ENCODE peak calls at places on chromosomes 7 and 10, in nine cellular contexts. One of them, this sample, is unnamed.

GRCh38 chr10:111204880-111205279 is 128.1 kb downstream of the ADRA2A start:
- DNase-seq in IMR-90: no peak
- DNase-seq in heart right ventricle: no peak
- DNase-seq in psoas muscle: no peak
- DNase-seq in pancreas: no peak
- DNase-seq in transverse colon: no peak
- DNase-seq in hepatocyte: no peak
- DNase-seq in esophagus squamous epithelium: no peak
- DNase-seq in Peyer's patch: no peak
- DNase-seq in this sample: no peak

GRCh38 chr7:128879939-128880746 is 17.5 kb downstream of the ATP6V1F start:
- DNase-seq in IMR-90: peak; percentile 58
- DNase-seq in heart right ventricle: peak; percentile 54
- DNase-seq in psoas muscle: peak; percentile 64
- DNase-seq in pancreas: peak; percentile 90
- DNase-seq in transverse colon: peak; percentile 71
- DNase-seq in hepatocyte: peak; percentile 82
- DNase-seq in esophagus squamous epithelium: no peak
- DNase-seq in Peyer's patch: no peak
- DNase-seq in this sample: no peak

GRCh38 chr7:100963386-100963785 is 6.0 kb upstream of the MUC12 start:
- DNase-seq in IMR-90: no peak
- DNase-seq in heart right ventricle: no peak
- DNase-seq in psoas muscle: no peak
- DNase-seq in pancreas: no peak
- DNase-seq in transverse colon: no peak
- DNase-seq in hepatocyte: no peak
- DNase-seq in esophagus squamous epithelium: no peak
- DNase-seq in Peyer's patch: no peak
- DNase-seq in this sample: no peak

GRCh38 chr10:117071293-117072050 is 66.5 kb upstream of the SHTN1 start:
- DNase-seq in IMR-90: no peak
- DNase-seq in heart right ventricle: no peak
- DNase-seq in psoas muscle: no peak
- DNase-seq in pancreas: no peak
- DNase-seq in transverse colon: no peak
- DNase-seq in hepatocyte: no peak
- DNase-seq in esophagus squamous epithelium: no peak
- DNase-seq in Peyer's patch: no peak
- DNase-seq in this sample: no peak

GRCh38 chr7:45917064-45917463 is 4.0 kb downstream of the IGFBP3 start:
- DNase-seq in IMR-90: no peak
- DNase-seq in heart right ventricle: no peak
- DNase-seq in psoas muscle: no peak
- DNase-seq in pancreas: no peak
- DNase-seq in transverse colon: no peak
- DNase-seq in hepatocyte: no peak
- DNase-seq in esophagus squamous epithelium: no peak
- DNase-seq in Peyer's patch: no peak
- DNase-seq in this sample: no peak

GRCh38 chr7:107051376-107051775 is 6.9 kb downstream of the PRKAR2B start:
- DNase-seq in IMR-90: no peak
- DNase-seq in heart right ventricle: no peak
- DNase-seq in psoas muscle: no peak
- DNase-seq in pancreas: no peak
- DNase-seq in transverse colon: no peak
- DNase-seq in hepatocyte: no peak
- DNase-seq in esophagus squamous epithelium: no peak
- DNase-seq in Peyer's patch: no peak
- DNase-seq in this sample: no peak

GRCh38 chr10:88934900-88935672 is 17.5 kb downstream of the ACTA2 start:
- DNase-seq in IMR-90: peak; percentile 82
- DNase-seq in heart right ventricle: peak; percentile 79
- DNase-seq in psoas muscle: peak; percentile 63
- DNase-seq in pancreas: peak; percentile 49
- DNase-seq in transverse colon: peak; percentile 84
- DNase-seq in hepatocyte: peak; percentile 89
- DNase-seq in esophagus squamous epithelium: no peak
- DNase-seq in Peyer's patch: peak; percentile 62
- DNase-seq in this sample: peak; percentile 85

GRCh38 chr10:104441601-104442000 is 88.0 kb downstream of the CFAP58 start:
- DNase-seq in IMR-90: peak; percentile 93
- DNase-seq in heart right ventricle: no peak
- DNase-seq in psoas muscle: no peak
- DNase-seq in pancreas: no peak
- DNase-seq in transverse colon: no peak
- DNase-seq in hepatocyte: peak; percentile 23
- DNase-seq in esophagus squamous epithelium: no peak
- DNase-seq in Peyer's patch: no peak
- DNase-seq in this sample: no peak

GRCh38 chr7:33849004-33849403 is 56.3 kb upstream of the BMPER start:
- DNase-seq in IMR-90: peak; percentile 73
- DNase-seq in heart right ventricle: no peak
- DNase-seq in psoas muscle: no peak
- DNase-seq in pancreas: no peak
- DNase-seq in transverse colon: no peak
- DNase-seq in hepatocyte: no peak
- DNase-seq in esophagus squamous epithelium: no peak
- DNase-seq in Peyer's patch: no peak
- DNase-seq in this sample: no peak

GRCh38 chr10:75040576-75040975 is 70.9 kb upstream of the SAMD8 start:
- DNase-seq in IMR-90: no peak
- DNase-seq in heart right ventricle: no peak
- DNase-seq in psoas muscle: no peak
- DNase-seq in pancreas: no peak
- DNase-seq in transverse colon: no peak
- DNase-seq in hepatocyte: no peak
- DNase-seq in esophagus squamous epithelium: no peak
- DNase-seq in Peyer's patch: no peak
- DNase-seq in this sample: peak; percentile 17

GRCh38 chr7:142487124-142487523 is 229.3 kb upstream of the PRSS58 start:
- DNase-seq in IMR-90: no peak
- DNase-seq in heart right ventricle: no peak
- DNase-seq in psoas muscle: no peak
- DNase-seq in pancreas: no peak
- DNase-seq in transverse colon: no peak
- DNase-seq in hepatocyte: no peak
- DNase-seq in esophagus squamous epithelium: no peak
- DNase-seq in Peyer's patch: no peak
- DNase-seq in this sample: no peak

GRCh38 chr7:142482899-142483658 is 225.2 kb upstream of the PRSS58 start:
- DNase-seq in IMR-90: peak; percentile 66
- DNase-seq in heart right ventricle: no peak
- DNase-seq in psoas muscle: peak; percentile 32
- DNase-seq in pancreas: no peak
- DNase-seq in transverse colon: peak; percentile 69
- DNase-seq in hepatocyte: peak; percentile 74
- DNase-seq in esophagus squamous epithelium: no peak
- DNase-seq in Peyer's patch: peak; percentile 50
- DNase-seq in this sample: no peak

GRCh38 chr7:142481548-142481947 is 223.7 kb upstream of the PRSS58 start:
- DNase-seq in IMR-90: peak; percentile 53
- DNase-seq in heart right ventricle: no peak
- DNase-seq in psoas muscle: no peak
- DNase-seq in pancreas: no peak
- DNase-seq in transverse colon: no peak
- DNase-seq in hepatocyte: no peak
- DNase-seq in esophagus squamous epithelium: no peak
- DNase-seq in Peyer's patch: no peak
- DNase-seq in this sample: no peak

GRCh38 chr7:142485617-142486226 is 227.9 kb upstream of the PRSS58 start:
- DNase-seq in IMR-90: no peak
- DNase-seq in heart right ventricle: no peak
- DNase-seq in psoas muscle: no peak
- DNase-seq in pancreas: no peak
- DNase-seq in transverse colon: no peak
- DNase-seq in hepatocyte: no peak
- DNase-seq in esophagus squamous epithelium: no peak
- DNase-seq in Peyer's patch: no peak
- DNase-seq in this sample: no peak

GRCh38 chr7:142483659-142484317 is 225.9 kb upstream of the PRSS58 start:
- DNase-seq in IMR-90: no peak
- DNase-seq in heart right ventricle: no peak
- DNase-seq in psoas muscle: no peak
- DNase-seq in pancreas: no peak
- DNase-seq in transverse colon: no peak
- DNase-seq in hepatocyte: no peak
- DNase-seq in esophagus squamous epithelium: no peak
- DNase-seq in Peyer's patch: no peak
- DNase-seq in this sample: no peak
- TF ChIP-seq CTCF in IMR-90: no peak
- TF ChIP-seq CTCF in heart right ventricle: no peak
- TF ChIP-seq CTCF in psoas muscle: no peak
- TF ChIP-seq CTCF in pancreas: no peak
- TF ChIP-seq CTCF in transverse colon: no peak
- TF ChIP-seq CTCF in hepatocyte: no peak
- TF ChIP-seq CTCF in esophagus squamous epithelium: no peak
- TF ChIP-seq CTCF in Peyer's patch: no peak
- TF ChIP-seq CTCF in this sample: no peak

GRCh38 chr7:13989944-13990295 is 454 bp upstream of the ETV1 start:
- DNase-seq in IMR-90: no peak
- DNase-seq in heart right ventricle: no peak
- DNase-seq in psoas muscle: no peak
- DNase-seq in pancreas: no peak
- DNase-seq in transverse colon: no peak
- DNase-seq in hepatocyte: no peak
- DNase-seq in esophagus squamous epithelium: no peak
- DNase-seq in Peyer's patch: no peak
- DNase-seq in this sample: no peak

GRCh38 chr7:13989138-13989943 is at the start of gene ETV1:
- DNase-seq in IMR-90: peak; percentile 60
- DNase-seq in heart right ventricle: peak; percentile 79
- DNase-seq in psoas muscle: peak; percentile 46
- DNase-seq in pancreas: peak; percentile 43
- DNase-seq in transverse colon: peak; percentile 35
- DNase-seq in hepatocyte: peak; percentile 78
- DNase-seq in esophagus squamous epithelium: no peak
- DNase-seq in Peyer's patch: no peak
- DNase-seq in this sample: peak; percentile 85

GRCh38 chr7:13987395-13987794 is 2.1 kb downstream of the ETV1 start:
- DNase-seq in IMR-90: peak; percentile 29
- DNase-seq in heart right ventricle: no peak
- DNase-seq in psoas muscle: no peak
- DNase-seq in pancreas: no peak
- DNase-seq in transverse colon: no peak
- DNase-seq in hepatocyte: no peak
- DNase-seq in esophagus squamous epithelium: no peak
- DNase-seq in Peyer's patch: no peak
- DNase-seq in this sample: no peak

GRCh38 chr7:13988011-13988410 is 1.5 kb downstream of the ETV1 start:
- DNase-seq in IMR-90: peak; percentile 77
- DNase-seq in heart right ventricle: no peak
- DNase-seq in psoas muscle: no peak
- DNase-seq in pancreas: no peak
- DNase-seq in transverse colon: no peak
- DNase-seq in hepatocyte: peak; percentile 16
- DNase-seq in esophagus squamous epithelium: no peak
- DNase-seq in Peyer's patch: no peak
- DNase-seq in this sample: no peak

GRCh38 chr7:13988765-13989137 is 715 bp downstream of the ETV1 start:
- DNase-seq in IMR-90: peak; percentile 26
- DNase-seq in heart right ventricle: peak; percentile 16
- DNase-seq in psoas muscle: no peak
- DNase-seq in pancreas: no peak
- DNase-seq in transverse colon: no peak
- DNase-seq in hepatocyte: peak; percentile 16
- DNase-seq in esophagus squamous epithelium: no peak
- DNase-seq in Peyer's patch: no peak
- DNase-seq in this sample: no peak
- H3K27ac ChIP-seq in IMR-90: peak overlapping the region; percentile 62
- H3K27ac ChIP-seq in heart right ventricle: peak overlapping the region; percentile 94
- H3K27ac ChIP-seq in psoas muscle: peak overlapping the region; percentile 75
- H3K27ac ChIP-seq in pancreas: peak overlapping the region; percentile 1
- H3K27ac ChIP-seq in transverse colon: peak overlapping the region; percentile 80
- H3K27ac ChIP-seq in hepatocyte: peak overlapping the region; percentile 79
- H3K27ac ChIP-seq in esophagus squamous epithelium: peak overlapping the region; percentile 87
- H3K27ac ChIP-seq in Peyer's patch: peak overlapping the region; percentile 73
- H3K27ac ChIP-seq in this sample: peak overlapping the region; percentile 90

GRCh38 chr10:100744980-100745881 is at the start of gene PAX2:
- DNase-seq in IMR-90: no peak
- DNase-seq in heart right ventricle: no peak
- DNase-seq in psoas muscle: no peak
- DNase-seq in pancreas: peak; percentile 75
- DNase-seq in transverse colon: no peak
- DNase-seq in hepatocyte: no peak
- DNase-seq in esophagus squamous epithelium: no peak
- DNase-seq in Peyer's patch: no peak
- DNase-seq in this sample: no peak

GRCh38 chr10:100742936-100743335 is 2.4 kb upstream of the PAX2 start:
- DNase-seq in IMR-90: no peak
- DNase-seq in heart right ventricle: no peak
- DNase-seq in psoas muscle: no peak
- DNase-seq in pancreas: no peak
- DNase-seq in transverse colon: no peak
- DNase-seq in hepatocyte: no peak
- DNase-seq in esophagus squamous epithelium: no peak
- DNase-seq in Peyer's patch: no peak
- DNase-seq in this sample: no peak

GRCh38 chr10:100743626-100744135 is 1.7 kb upstream of the PAX2 start:
- DNase-seq in IMR-90: peak; percentile 55
- DNase-seq in heart right ventricle: peak; percentile 24
- DNase-seq in psoas muscle: no peak
- DNase-seq in pancreas: no peak
- DNase-seq in transverse colon: peak; percentile 54
- DNase-seq in hepatocyte: peak; percentile 76
- DNase-seq in esophagus squamous epithelium: no peak
- DNase-seq in Peyer's patch: no peak
- DNase-seq in this sample: no peak

GRCh38 chr10:100745882-100746412 is 565 bp downstream of the PAX2 start:
- DNase-seq in IMR-90: no peak
- DNase-seq in heart right ventricle: no peak
- DNase-seq in psoas muscle: no peak
- DNase-seq in pancreas: peak; percentile 73
- DNase-seq in transverse colon: no peak
- DNase-seq in hepatocyte: no peak
- DNase-seq in esophagus squamous epithelium: no peak
- DNase-seq in Peyer's patch: no peak
- DNase-seq in this sample: no peak

GRCh38 chr10:100744136-100744979 is 1.0 kb upstream of the PAX2 start:
- DNase-seq in IMR-90: no peak
- DNase-seq in heart right ventricle: no peak
- DNase-seq in psoas muscle: no peak
- DNase-seq in pancreas: peak; percentile 67
- DNase-seq in transverse colon: no peak
- DNase-seq in hepatocyte: no peak
- DNase-seq in esophagus squamous epithelium: no peak
- DNase-seq in Peyer's patch: no peak
- DNase-seq in this sample: no peak
- H3K4me3 ChIP-seq in IMR-90: no peak overlapping the region
- H3K4me3 ChIP-seq in heart right ventricle: peak overlapping the region; percentile 44
- H3K4me3 ChIP-seq in psoas muscle: peak overlapping the region; percentile 58
- H3K4me3 ChIP-seq in pancreas: no peak overlapping the region
- H3K4me3 ChIP-seq in transverse colon: no peak overlapping the region
- H3K4me3 ChIP-seq in hepatocyte: no peak overlapping the region
- H3K4me3 ChIP-seq in esophagus squamous epithelium: peak overlapping the region; percentile 59
- H3K4me3 ChIP-seq in Peyer's patch: no peak overlapping the region
- H3K4me3 ChIP-seq in this sample: peak overlapping the region; percentile 60

DNA sequence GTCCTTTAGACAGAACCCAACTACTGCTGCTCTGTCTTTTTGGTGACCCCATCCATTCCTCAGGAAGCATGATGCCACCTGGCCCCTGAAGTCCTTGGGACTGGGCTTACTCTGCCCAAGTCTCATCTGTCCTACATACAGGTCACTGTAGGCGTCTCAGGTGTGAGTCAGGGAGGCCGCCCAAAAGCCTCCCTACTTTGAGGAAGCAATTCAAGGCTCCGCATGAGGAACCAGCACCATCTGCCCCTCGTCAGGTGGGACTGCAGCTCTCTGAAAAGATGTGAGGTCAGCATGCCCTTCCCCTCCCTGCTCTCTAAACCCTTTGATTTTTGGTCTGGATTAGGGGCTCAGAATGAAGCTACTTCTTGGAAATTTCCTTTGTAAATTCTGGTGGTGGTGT is 354.8 kb downstream of the CXCL12 start:
- DNase-seq in IMR-90: no peak
- DNase-seq in heart right ventricle: no peak
- DNase-seq in psoas muscle: no peak
- DNase-seq in pancreas: no peak
- DNase-seq in transverse colon: no peak
- DNase-seq in hepatocyte: no peak
- DNase-seq in esophagus squamous epithelium: no peak
- DNase-seq in Peyer's patch: no peak
- DNase-seq in this sample: no peak
- TF ChIP-seq CTCF in IMR-90: peak; percentile 8
- TF ChIP-seq CTCF in heart right ventricle: no peak
- TF ChIP-seq CTCF in psoas muscle: no peak
- TF ChIP-seq CTCF in pancreas: no peak
- TF ChIP-seq CTCF in transverse colon: no peak
- TF ChIP-seq CTCF in hepatocyte: no peak
- TF ChIP-seq CTCF in esophagus squamous epithelium: no peak
- TF ChIP-seq CTCF in Peyer's patch: no peak
- TF ChIP-seq CTCF in this sample: no peak

This sample was measured in coronary artery.